ENCODE peak calls at places on chromosome 2, in four cellular contexts. M, H, I and G are unnamed samples.

GRCh38 chr2:236369606-236370005 is 105.4 kb upstream of the ASB18 start:
- DNase-seq in M (no peak), H (no peak), I (no peak), G (no peak)

GRCh38 chr2:102181919-102182635 is 4.7 kb upstream of the IL1RL2 start:
- DNase-seq in M (no peak), H (no peak), I (no peak), G (no peak)

GRCh38 chr2:165182029-165182428 is 21.8 kb downstream of the SCN3A start:
- DNase-seq in M (no peak), H (no peak), I (no peak), G (no peak)

GRCh38 chr2:219249203-219249980 is 3.7 kb upstream of the TUBA4B start:
- DNase-seq in M (peak; percentile 30), H (peak; percentile 96), I (peak; percentile 70), G (peak; percentile 62)

GRCh38 chr2:207256476-207257207 is 90.9 kb upstream of the KLF7 start:
- DNase-seq in M (no peak), H (no peak), I (no peak), G (no peak)

GRCh38 chr2:45184606-45185005 is 175.4 kb upstream of the SIX2 start:
- DNase-seq in M (no peak), H (peak; percentile 80), I (no peak), G (no peak)

GRCh38 chr2:161432107-161432506 is 16.0 kb downstream of the TBR1 start:
- DNase-seq in M (no peak), H (no peak), I (no peak), G (no peak)

GRCh38 chr2:66470199-66470598 is 35.3 kb downstream of the MEIS1 start:
- DNase-seq in M (no peak), H (no peak), I (no peak), G (no peak)

GRCh38 chr2:235212501-235212900 is 260.7 kb downstream of the SH3BP4 start:
- DNase-seq in M (no peak), H (no peak), I (no peak), G (no peak)

GRCh38 chr2:150916997-150917396 is 344.7 kb downstream of the RBM43 start:
- DNase-seq in M (no peak), H (peak; percentile 56), I (no peak), G (no peak)

GRCh38 chr2:38771632-38772031 is 6.4 kb upstream of the GEMIN6 start:
- DNase-seq in M (no peak), H (no peak), I (no peak), G (no peak)

GRCh38 chr2:138293549-138293948 is 208.0 kb upstream of the SPOPL start:
- DNase-seq in M (no peak), H (no peak), I (no peak), G (no peak)

GRCh38 chr2:16124881-16125613 is 184.7 kb downstream of the MYCN start:
- DNase-seq in M (no peak), H (no peak), I (no peak), G (no peak)

DNA sequence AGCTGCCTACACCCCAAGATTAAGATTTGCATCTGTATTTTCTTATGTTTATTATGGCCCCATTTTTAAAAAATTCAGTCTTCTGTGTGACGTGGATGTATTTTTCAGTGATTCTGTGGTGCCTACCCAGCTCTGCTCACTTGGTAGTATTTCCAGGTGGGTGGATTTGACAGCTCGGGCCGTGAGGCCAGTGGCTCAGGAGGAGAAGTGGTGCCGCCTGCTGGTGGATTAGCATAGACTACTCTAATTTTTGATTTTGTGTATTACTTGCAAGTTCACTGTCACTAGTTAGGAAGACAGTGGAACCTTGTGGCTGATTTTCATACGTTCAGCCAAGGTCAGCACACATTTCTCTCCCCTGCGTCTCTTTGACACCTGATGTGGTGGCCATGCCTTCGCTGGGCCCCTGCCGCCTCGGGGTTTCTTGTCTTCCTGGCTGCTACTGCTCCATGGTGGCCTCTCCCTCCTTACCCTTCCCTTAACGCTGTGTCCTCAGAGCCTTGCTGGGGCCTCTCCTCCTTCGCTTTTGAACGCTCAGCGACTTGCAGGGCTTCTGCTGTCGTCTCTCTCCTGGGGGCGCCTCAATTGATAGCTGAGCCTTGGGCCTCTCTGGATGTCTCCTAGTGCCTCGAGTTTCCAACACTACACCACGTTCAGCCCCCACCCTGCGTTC is 89.4 kb downstream of the DGKD start:
- DNase-seq in M (peak; percentile 43), H (peak; percentile 38), I (peak; percentile 88), G (peak; percentile 92)
- TF ChIP-seq CTCF in M (peak; percentile 77), H (peak; percentile 85), I (peak; percentile 78), G (peak; percentile 60)

GRCh38 chr2:22126978-22127377 is 1003.2 kb downstream of the TDRD15 start:
- DNase-seq in M (no peak), H (no peak), I (no peak), G (no peak)

DNA sequence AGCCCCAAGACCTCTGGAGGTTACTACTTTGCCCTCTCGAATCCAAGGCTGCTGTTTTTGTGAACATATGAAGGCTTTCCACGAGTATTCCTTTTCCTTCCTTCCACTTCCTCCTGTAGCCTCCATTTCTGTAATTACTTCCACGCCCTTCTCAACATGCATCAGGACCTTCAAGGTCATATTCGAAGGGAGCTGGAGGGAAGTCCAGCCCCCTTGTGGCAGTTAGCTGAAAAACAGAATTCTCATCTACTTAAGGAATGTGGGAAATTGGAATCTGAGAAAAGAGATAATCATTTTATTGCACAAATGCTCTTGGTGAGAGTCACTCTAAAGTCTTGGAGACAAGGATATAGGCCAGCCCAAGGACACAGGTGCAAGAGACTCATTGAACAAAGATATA is 1000.2 kb downstream of the TDRD15 start:
- DNase-seq in M (no peak), H (no peak), I (peak; percentile 2), G (no peak)
- TF ChIP-seq CTCF in M (no peak), H (peak; percentile 17), I (peak; percentile 4), G (no peak)

GRCh38 chr2:164090533-164090932 is 354.7 kb upstream of the FIGN start:
- DNase-seq in M (no peak), H (no peak), I (no peak), G (no peak)

GRCh38 chr2:164091673-164092072 is 355.9 kb upstream of the FIGN start:
- DNase-seq in M (no peak), H (no peak), I (no peak), G (no peak)
- TF ChIP-seq CTCF in M (no peak), H (no peak), I (no peak), G (no peak)

DNA sequence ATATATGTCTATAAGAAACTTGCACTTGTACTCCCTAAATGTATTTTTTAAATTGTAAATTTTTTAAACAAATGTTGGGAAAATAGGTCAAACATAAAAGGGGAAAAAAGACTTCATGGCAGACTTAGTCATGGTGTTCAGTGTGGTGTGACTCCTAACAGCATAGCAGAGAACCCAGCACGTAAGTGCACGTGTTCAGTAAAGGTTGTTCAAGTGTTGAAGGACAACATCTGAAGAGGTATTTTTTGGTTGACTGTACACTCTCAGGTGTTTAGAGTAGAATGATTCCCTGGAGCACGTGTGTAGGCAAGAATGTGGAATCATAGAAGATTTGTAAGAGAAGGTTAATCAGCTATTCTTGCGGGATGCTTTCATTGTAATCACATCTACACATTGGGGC is 106.7 kb downstream of the CRIM1 start:
- DNase-seq in M (no peak), H (peak; percentile 56), I (no peak), G (no peak)
- TF ChIP-seq CTCF in M (no peak), H (no peak), I (no peak), G (no peak)

GRCh38 chr2:223944166-223944703 is 900 bp downstream of the WDFY1 start:
- DNase-seq in M (no peak), H (no peak), I (peak; percentile 30), G (peak; percentile 41)

GRCh38 chr2:223941579-223942277 is 3.4 kb downstream of the WDFY1 start:
- DNase-seq in M (no peak), H (no peak), I (peak; percentile 81), G (peak; percentile 61)

GRCh38 chr2:223943135-223943534 is 2.0 kb downstream of the WDFY1 start:
- DNase-seq in M (no peak), H (no peak), I (no peak), G (no peak)

GRCh38 chr2:223944704-223945531 is at the start of gene WDFY1:
- DNase-seq in M (no peak), H (no peak), I (peak; percentile 93), G (peak; percentile 95)

DNA sequence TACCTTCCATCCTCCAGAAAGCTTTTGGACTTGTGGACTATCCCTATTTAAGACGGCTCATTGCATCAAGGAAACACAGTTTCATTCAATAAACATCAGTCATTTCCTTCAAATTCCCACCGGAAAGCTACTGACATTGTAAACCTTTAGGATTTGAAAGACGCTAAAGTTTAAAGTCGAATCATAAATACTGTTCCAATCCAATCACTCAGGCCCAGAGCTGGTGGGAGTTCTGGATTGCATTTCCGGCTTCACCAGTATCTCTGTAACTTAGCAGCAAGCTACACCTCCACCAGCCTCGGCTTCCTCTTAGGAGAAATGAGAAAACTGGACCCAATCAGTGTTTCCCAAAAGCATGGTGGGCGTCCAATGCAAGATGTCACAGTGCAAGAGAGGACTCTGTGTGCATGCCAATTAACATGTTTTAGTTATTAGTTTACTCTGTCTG is 1.6 kb downstream of the WDFY1 start:
- DNase-seq in M (no peak), H (no peak), I (no peak), G (no peak)
- TF ChIP-seq CTCF in M (no peak), H (no peak), I (no peak), G (no peak)

GRCh38 chr2:97663626-97663961 is 250 bp downstream of the ACTR1B start:
- DNase-seq in M (no peak), H (no peak), I (no peak), G (no peak)

GRCh38 chr2:97662895-97663625 is 784 bp downstream of the ACTR1B start:
- DNase-seq in M (peak; percentile 73), H (peak; percentile 53), I (peak; percentile 84), G (peak; percentile 85)

GRCh38 chr2:97661927-97662326 is 1.9 kb downstream of the ACTR1B start:
- DNase-seq in M (no peak), H (no peak), I (no peak), G (no peak)

GRCh38 chr2:97660775-97661417 is 2.9 kb downstream of the ACTR1B start:
- DNase-seq in M (no peak), H (no peak), I (no peak), G (no peak)

GRCh38 chr2:97662386-97662894 is 1.4 kb downstream of the ACTR1B start:
- DNase-seq in M (no peak), H (no peak), I (no peak), G (no peak)
- TF ChIP-seq CTCF in M (no peak), H (no peak), I (no peak), G (no peak)

DNA sequence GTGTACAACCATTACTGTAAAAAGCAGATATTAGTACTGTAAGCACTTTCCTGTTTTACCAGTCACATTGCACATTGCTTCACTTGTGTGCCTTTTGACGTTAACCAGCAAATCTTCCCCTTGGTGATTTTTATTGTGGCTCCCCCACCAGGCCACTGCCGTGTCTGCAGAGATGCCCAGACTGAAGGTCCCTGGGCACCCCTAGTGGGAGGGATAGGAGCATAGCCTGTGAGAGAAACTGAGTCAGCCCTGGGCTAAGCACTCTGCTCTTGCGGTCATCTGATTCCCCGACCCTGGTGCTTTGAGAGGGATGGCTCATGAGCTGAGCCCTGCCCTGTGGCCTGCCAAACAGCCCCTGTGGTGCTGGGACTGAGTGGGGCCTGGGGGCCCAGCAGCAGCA is 73.4 kb downstream of the INPP4A start:
- DNase-seq in M (no peak), H (no peak), I (peak; percentile 51), G (peak; percentile 60)
- TF ChIP-seq CTCF in M (peak; percentile 32), H (no peak), I (peak; percentile 54), G (peak; percentile 68)